ENCODE peak calls at places on chromosome 11, in six cellular contexts. W is H7, M is hepatocyte, Y is T-cell, Z is pons, R is AG20443. S is an unnamed sample.

GRCh38 chr11:36007127-36007824 is 63.4 kb downstream of the LDLRAD3 start:
- DNase-seq in M (no peak), W (no peak), R (no peak), Z (no peak), Y (no peak), S (no peak)

GRCh38 chr11:65862941-65863888 is 3.0 kb downstream of the MUS81 start:
- DNase-seq in R (no peak), W (no peak), Y (no peak), Z (no peak), M (no peak), S (no peak)

GRCh38 chr11:106238704-106239360 is 161.4 kb downstream of the AASDHPPT start:
- DNase-seq in R (no peak), Z (no peak), W (no peak), Y (no peak), M (peak; percentile 33), S (no peak)

GRCh38 chr11:105968021-105968697 is 53.9 kb downstream of the MSANTD4 start:
- DNase-seq in M (peak; percentile 7), Y (no peak), Z (no peak), R (no peak), W (no peak), S (no peak)

GRCh38 chr11:106482920-106483761 is 405.7 kb downstream of the AASDHPPT start:
- DNase-seq in Z (peak; percentile 62), M (peak; percentile 21), Y (no peak), W (no peak), R (peak; percentile 32), S (peak; percentile 90)

GRCh38 chr11:1220941-1221721 is 1.7 kb upstream of the MUC5B start:
- DNase-seq in Y (no peak), Z (no peak), R (no peak), M (no peak), W (peak; percentile 66), S (peak; percentile 49)

GRCh38 chr11:10778217-10778970 is 27.3 kb downstream of the CTR9 start:
- DNase-seq in Y (no peak), R (peak; percentile 96), M (peak; percentile 57), Z (no peak), W (no peak), S (peak; percentile 96)

GRCh38 chr11:95058622-95059021 is 8.1 kb upstream of the SRSF8 start:
- DNase-seq in Y (no peak), W (no peak), R (no peak), M (no peak), Z (no peak), S (no peak)

GRCh38 chr11:1235615-1236315 is 12.9 kb downstream of the MUC5B start:
- DNase-seq in W (no peak), Z (no peak), Y (no peak), R (no peak), M (no peak), S (peak; percentile 59)

GRCh38 chr11:68120212-68121066 is 749 bp downstream of the CHKA start:
- DNase-seq in R (no peak), Y (peak; percentile 53), M (peak; percentile 82), W (peak; percentile 90), Z (peak; percentile 74), S (peak; percentile 87)

GRCh38 chr11:96293109-96293508 is 49.9 kb downstream of the MAML2 start:
- DNase-seq in R (no peak), Y (no peak), Z (no peak), W (no peak), M (no peak), S (no peak)

GRCh38 chr11:29119116-29119515 is 897.7 kb downstream of the KCNA4 start:
- DNase-seq in R (no peak), Z (no peak), Y (no peak), W (no peak), M (peak; percentile 5), S (no peak)

GRCh38 chr11:111736621-111737055 is 29.6 kb downstream of the PPP2R1B start:
- DNase-seq in Y (no peak), M (no peak), R (no peak), Z (peak; percentile 56), W (no peak), S (no peak)

GRCh38 chr11:125956371-125956770 is 10.5 kb downstream of the VSIG10L2 start:
- DNase-seq in Y (no peak), Z (peak; percentile 63), M (no peak), R (no peak), W (no peak), S (peak; percentile 87)

GRCh38 chr11:126328444-126328843 is 24.6 kb downstream of the DCPS start:
- DNase-seq in W (peak; percentile 50), Z (no peak), Y (no peak), R (no peak), M (no peak), S (no peak)

GRCh38 chr11:28529046-28529445 is 420.9 kb downstream of the METTL15 start:
- DNase-seq in Z (no peak), M (no peak), R (peak; percentile 65), Y (no peak), W (no peak), S (no peak)

GRCh38 chr11:1834132-1834610 is 619 bp upstream of the SYT8 start:
- DNase-seq in Y (no peak), Z (no peak), R (no peak), M (peak; percentile 92), W (no peak), S (peak; percentile 93)

GRCh38 chr11:105100206-105100605 is 39.4 kb downstream of the CARD18 start:
- DNase-seq in Z (no peak), R (no peak), W (no peak), Y (no peak), M (no peak), S (peak; percentile 72)

GRCh38 chr11:128776434-128777284 is 82.8 kb downstream of the FLI1 start:
- DNase-seq in R (peak; percentile 43), W (peak; percentile 94), M (peak; percentile 73), Z (no peak), Y (peak; percentile 21), S (peak; percentile 87)